ENCODE peak calls at places on chromosomes 7 and 10, in six cellular contexts. One of them, this sample, is unnamed.

GRCh38 chr10:34637419-34637911 is 177.6 kb downstream of the PARD3 start:
- DNase-seq in IMR-90: peak
- DNase-seq in HepG2: peak
- DNase-seq in SK-N-SH: peak
- DNase-seq in H1: peak
- DNase-seq in A549: peak
- DNase-seq in this sample: peak

GRCh38 chr10:3020881-3021280 is 46.5 kb upstream of the PFKP start:
- DNase-seq in SK-N-SH: no peak
- DNase-seq in HepG2: no peak
- DNase-seq in H1: no peak
- DNase-seq in IMR-90: no peak
- DNase-seq in A549: no peak
- DNase-seq in this sample: no peak

GRCh38 chr7:76077435-76077834 is 29.5 kb downstream of the MDH2 start:
- DNase-seq in H1: no peak
- DNase-seq in SK-N-SH: no peak
- DNase-seq in A549: no peak
- DNase-seq in HepG2: no peak
- DNase-seq in IMR-90: no peak
- DNase-seq in this sample: no peak

GRCh38 chr7:132656846-132657776 is 80.8 kb upstream of the PLXNA4 start:
- DNase-seq in H1: no peak
- DNase-seq in SK-N-SH: peak
- DNase-seq in A549: peak
- DNase-seq in HepG2: no peak
- DNase-seq in IMR-90: peak
- DNase-seq in this sample: peak

GRCh38 chr7:146565872-146566271 is 449.3 kb downstream of the CNTNAP2 start:
- DNase-seq in SK-N-SH: no peak
- DNase-seq in IMR-90: no peak
- DNase-seq in HepG2: no peak
- DNase-seq in H1: peak
- DNase-seq in A549: no peak
- DNase-seq in this sample: peak

GRCh38 chr7:144709066-144709465 is 126.8 kb downstream of the TPK1 start:
- DNase-seq in SK-N-SH: no peak
- DNase-seq in H1: no peak
- DNase-seq in IMR-90: no peak
- DNase-seq in A549: no peak
- DNase-seq in HepG2: no peak
- DNase-seq in this sample: no peak

GRCh38 chr10:17787087-17787942 is 21.8 kb upstream of the MRC1 start:
- DNase-seq in HepG2: no peak
- DNase-seq in SK-N-SH: no peak
- DNase-seq in IMR-90: peak
- DNase-seq in A549: peak
- DNase-seq in H1: peak
- DNase-seq in this sample: no peak

GRCh38 chr7:133065301-133065700 is 16.6 kb downstream of the CHCHD3 start:
- DNase-seq in SK-N-SH: no peak
- DNase-seq in IMR-90: no peak
- DNase-seq in H1: no peak
- DNase-seq in HepG2: no peak
- DNase-seq in A549: no peak
- DNase-seq in this sample: no peak

DNA sequence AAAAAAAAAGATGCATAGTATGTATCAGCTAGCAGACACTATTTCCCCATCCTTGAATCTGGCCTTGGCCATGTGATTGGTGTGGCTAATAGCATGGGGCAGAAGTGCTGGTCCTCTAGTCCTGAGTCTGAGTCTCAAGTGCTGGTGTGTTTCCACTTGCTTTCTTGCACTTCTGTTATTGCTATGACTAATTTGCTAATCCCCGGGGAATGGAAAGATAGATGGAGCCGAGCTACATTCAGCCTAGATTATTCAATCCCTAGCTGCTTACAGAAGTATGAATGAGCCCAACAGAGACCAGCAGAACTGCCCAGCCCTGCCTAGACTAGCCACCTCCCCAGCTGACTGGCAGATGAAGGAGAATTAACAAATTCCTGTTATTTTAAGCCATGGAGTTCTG is 53.2 kb upstream of the SYPL1 start:
- DNase-seq in HepG2: no peak
- DNase-seq in IMR-90: peak
- DNase-seq in SK-N-SH: no peak
- DNase-seq in H1: no peak
- DNase-seq in A549: no peak
- DNase-seq in this sample: no peak
- TF ChIP-seq USF2 in HepG2: no peak
- TF ChIP-seq USF2 in IMR-90: no peak
- TF ChIP-seq USF2 in SK-N-SH: no peak
- TF ChIP-seq USF2 in H1: no peak
- TF ChIP-seq USF2 in A549: no peak
- TF ChIP-seq USF2 in this sample: no peak

DNA sequence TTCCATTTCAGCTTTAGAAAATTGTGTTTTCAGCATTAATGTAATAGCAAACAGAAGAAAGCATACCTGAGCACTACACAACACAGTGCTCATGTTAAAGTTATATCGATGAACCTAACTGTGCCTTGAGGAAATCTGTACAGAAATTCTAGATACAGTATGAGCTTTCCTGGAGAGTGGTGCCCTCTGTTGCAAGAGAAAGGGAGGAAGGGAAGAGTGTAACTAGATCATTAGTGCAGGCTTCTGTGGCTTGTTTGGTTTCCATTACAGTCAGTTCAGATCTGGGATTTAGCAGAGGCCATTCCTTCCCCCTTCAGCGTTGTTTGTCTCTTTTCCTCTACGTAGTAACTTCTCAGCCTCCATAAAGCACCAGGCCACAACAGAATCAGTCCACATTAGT is 139.7 kb downstream of the HTR7 start:
- DNase-seq in H1: no peak
- DNase-seq in SK-N-SH: no peak
- DNase-seq in A549: no peak
- DNase-seq in IMR-90: no peak
- DNase-seq in HepG2: no peak
- DNase-seq in this sample: no peak
- TF ChIP-seq USF2 in H1: no peak
- TF ChIP-seq USF2 in SK-N-SH: no peak
- TF ChIP-seq USF2 in A549: no peak
- TF ChIP-seq USF2 in IMR-90: no peak
- TF ChIP-seq USF2 in HepG2: no peak
- TF ChIP-seq USF2 in this sample: no peak

DNA sequence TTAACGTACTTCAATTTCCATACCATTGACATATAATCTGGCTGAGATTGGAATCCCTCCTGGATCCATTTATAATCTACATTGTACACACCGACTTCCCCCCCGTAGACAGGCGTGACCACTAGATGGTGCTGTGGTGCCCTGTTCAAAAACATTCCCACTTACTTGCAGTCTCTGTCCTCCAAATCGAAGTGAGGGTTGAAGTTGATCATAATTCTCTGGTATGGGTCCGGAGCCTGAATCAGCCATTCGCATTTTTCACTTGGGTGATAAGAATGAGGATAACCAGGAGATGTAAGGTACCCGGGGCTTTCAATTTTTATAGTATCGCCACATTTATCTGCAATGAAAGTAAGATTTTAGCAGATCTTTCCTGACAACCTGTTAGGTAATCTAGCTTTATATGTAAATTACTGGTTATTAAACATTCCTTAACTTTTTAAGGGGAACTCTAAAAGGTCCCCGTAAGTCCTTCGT is 3.9 kb downstream of the NRP1 start:
- DNase-seq in SK-N-SH: peak
- DNase-seq in HepG2: peak
- DNase-seq in H1: no peak
- DNase-seq in IMR-90: peak
- DNase-seq in A549: peak
- DNase-seq in this sample: peak
- TF ChIP-seq USF2 in SK-N-SH: no peak
- TF ChIP-seq USF2 in HepG2: no peak
- TF ChIP-seq USF2 in H1: no peak
- TF ChIP-seq USF2 in IMR-90: no peak
- TF ChIP-seq USF2 in A549: no peak
- TF ChIP-seq USF2 in this sample: no peak

DNA sequence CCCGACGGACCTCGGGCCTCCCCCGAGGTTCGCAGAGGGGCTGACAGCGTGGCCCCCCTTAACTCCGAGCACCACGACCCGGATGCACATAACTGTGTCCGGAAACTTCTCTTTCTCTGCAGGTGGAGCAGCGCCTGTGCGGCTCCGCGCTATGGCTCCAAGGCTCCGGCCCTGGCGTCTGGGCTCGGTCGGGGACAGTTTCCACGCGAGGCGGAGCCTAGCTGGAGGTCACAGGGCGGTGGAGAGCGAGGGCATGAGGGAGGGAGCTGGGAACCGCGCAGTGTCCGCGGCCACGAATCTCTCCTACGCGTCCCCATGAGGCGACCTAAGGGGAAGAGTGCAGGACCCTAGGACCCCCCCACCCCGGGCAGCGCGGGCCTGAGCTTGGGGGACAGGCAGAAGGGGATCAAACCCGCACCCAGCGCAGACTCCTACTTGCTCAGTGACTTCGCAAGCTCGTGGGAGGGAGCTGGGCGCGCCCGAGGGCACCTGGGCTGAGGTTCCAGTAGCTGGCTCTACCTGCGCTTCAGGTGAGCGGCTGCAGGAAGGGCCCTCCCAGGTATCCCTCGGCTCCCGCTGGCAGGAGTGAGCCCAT is 8.6 kb upstream of the MNX1 start:
- DNase-seq in HepG2: no peak
- DNase-seq in H1: no peak
- DNase-seq in SK-N-SH: peak
- DNase-seq in IMR-90: no peak
- DNase-seq in A549: no peak
- DNase-seq in this sample: no peak
- TF ChIP-seq USF2 in HepG2: no peak
- TF ChIP-seq USF2 in H1: no peak
- TF ChIP-seq USF2 in SK-N-SH: no peak
- TF ChIP-seq USF2 in IMR-90: no peak
- TF ChIP-seq USF2 in A549: no peak
- TF ChIP-seq USF2 in this sample: no peak

GRCh38 chr10:6621536-6621935 is 41.5 kb upstream of the PRKCQ start:
- DNase-seq in H1: no peak
- DNase-seq in SK-N-SH: no peak
- DNase-seq in IMR-90: peak
- DNase-seq in A549: no peak
- DNase-seq in HepG2: no peak
- DNase-seq in this sample: no peak
- TF ChIP-seq USF2 in H1: no peak
- TF ChIP-seq USF2 in SK-N-SH: no peak
- TF ChIP-seq USF2 in IMR-90: no peak
- TF ChIP-seq USF2 in A549: no peak
- TF ChIP-seq USF2 in HepG2: no peak
- TF ChIP-seq USF2 in this sample: no peak

DNA sequence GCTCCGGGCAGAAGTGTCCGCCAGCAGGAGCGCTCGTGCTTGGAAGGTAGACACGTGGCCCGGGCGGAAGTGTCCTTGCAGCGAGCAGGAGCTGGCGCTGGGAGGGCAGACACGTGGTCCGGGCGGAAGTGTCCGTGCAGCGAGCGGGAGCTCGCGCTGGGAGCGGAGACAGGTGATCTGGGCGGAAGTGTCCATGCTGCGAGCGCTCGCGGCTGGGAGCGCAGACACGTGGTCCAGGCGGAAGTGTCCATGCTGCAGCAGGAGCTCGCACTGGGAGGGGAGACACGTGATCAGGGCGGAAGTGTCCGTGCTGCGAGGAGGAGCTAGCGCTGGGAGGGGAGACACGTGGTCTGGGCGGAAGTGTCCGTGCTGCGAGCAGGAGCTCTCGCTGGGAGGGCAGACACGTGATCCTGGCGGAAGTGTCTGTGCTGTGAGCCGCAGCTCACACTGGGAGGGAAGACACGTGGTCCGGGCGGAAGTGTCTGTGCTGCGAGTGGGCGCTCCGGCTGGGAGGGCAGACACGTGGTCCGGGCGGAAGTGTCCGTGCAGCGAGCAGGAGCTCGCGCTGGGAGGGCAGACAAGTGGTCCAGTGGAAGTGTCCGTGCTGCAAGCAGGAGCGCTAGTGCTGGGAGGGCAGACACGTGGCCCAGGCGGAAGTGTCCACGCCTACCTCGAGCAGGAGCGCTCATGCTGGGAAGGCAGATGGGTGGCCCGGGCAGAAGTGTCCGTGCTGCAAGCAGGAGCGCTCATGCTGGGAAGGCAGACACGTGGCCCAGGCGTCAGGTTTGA is 41.1 kb upstream of the PRKAR1B start:
- DNase-seq in H1: no peak
- DNase-seq in A549: no peak
- DNase-seq in IMR-90: peak
- DNase-seq in HepG2: no peak
- DNase-seq in SK-N-SH: peak
- DNase-seq in this sample: no peak
- TF ChIP-seq USF2 in H1: no peak
- TF ChIP-seq USF2 in A549: no peak
- TF ChIP-seq USF2 in IMR-90: no peak
- TF ChIP-seq USF2 in HepG2: no peak
- TF ChIP-seq USF2 in SK-N-SH: peak
- TF ChIP-seq USF2 in this sample: no peak

This sample was measured in WTC11.